ENCODE peak calls at places on chromosomes 12 and 14, in ten cellular contexts. Q is endodermal cell, X is stomach, U is cardiac muscle cell, T is foreskin fibroblast, R is left ventricle myocardium inferior, E is lower leg skin, G is cardiac fibroblast, J is astrocyte of the spinal cord, O is uterus. Z is an unnamed sample.

GRCh38 chr14:99176156-99176945 is 95.6 kb downstream of the BCL11B start:
- DNase-seq in Q (peak), X (peak), U (no peak), T (no peak), R (no peak), E (peak), G (no peak), J (no peak), O (no peak), Z (no peak)

GRCh38 chr12:4580165-4580773 is 18.3 kb downstream of the DYRK4 start:
- DNase-seq in Q (no peak), X (no peak), U (no peak), T (no peak), R (no peak), E (no peak), G (no peak), J (no peak), O (no peak), Z (no peak)

GRCh38 chr14:64807588-64807987 is 72.1 kb downstream of the SPTB start:
- DNase-seq in Q (no peak), X (no peak), U (no peak), T (no peak), R (peak), E (no peak), G (no peak), J (no peak), O (no peak), Z (no peak)

GRCh38 chr14:101603096-101603495 is 41.8 kb downstream of the DIO3 start:
- DNase-seq in Q (peak), X (no peak), U (no peak), T (no peak), R (peak), E (peak), G (no peak), J (no peak), O (no peak), Z (no peak)

GRCh38 chr14:89386214-89386886 is 30.7 kb downstream of the FOXN3 start:
- DNase-seq in Q (peak), X (no peak), U (no peak), T (peak), R (no peak), E (peak), G (peak), J (peak), O (no peak), Z (no peak)

GRCh38 chr14:95585971-95586620 is 51.2 kb downstream of the GLRX5 start:
- DNase-seq in Q (no peak), X (no peak), U (no peak), T (no peak), R (no peak), E (no peak), G (no peak), J (no peak), O (no peak), Z (no peak)

GRCh38 chr14:53956427-53957201 is at the start of gene BMP4:
- DNase-seq in Q (peak), X (peak), U (peak), T (peak), R (peak), E (peak), G (peak), J (peak), O (peak), Z (peak)

GRCh38 chr12:94618995-94619695 is 31.2 kb downstream of the TMCC3 start:
- DNase-seq in Q (no peak), X (no peak), U (peak), T (peak), R (no peak), E (no peak), G (peak), J (peak), O (no peak), Z (peak)

GRCh38 chr14:77302926-77303325 is 17.8 kb downstream of the POMT2 start:
- DNase-seq in Q (no peak), X (no peak), U (peak), T (peak), R (no peak), E (no peak), G (peak), J (peak), O (no peak), Z (peak)

GRCh38 chr14:23327947-23328744 is 6.9 kb downstream of the PABPN1 start:
- DNase-seq in Q (peak), X (peak), U (peak), T (peak), R (peak), E (peak), G (peak), J (peak), O (peak), Z (peak)

GRCh38 chr12:56257491-56258067 is 605 bp downstream of the ANKRD52 start:
- DNase-seq in Q (peak), X (no peak), U (peak), T (peak), R (no peak), E (peak), G (peak), J (peak), O (no peak), Z (peak)

GRCh38 chr12:124837958-124838803 is 25.5 kb downstream of the SCARB1 start:
- DNase-seq in Q (peak), X (peak), U (peak), T (peak), R (peak), E (no peak), G (peak), J (peak), O (peak), Z (peak)

GRCh38 chr12:24596768-24597388 is 352.0 kb downstream of the BCAT1 start:
- DNase-seq in Q (no peak), X (no peak), U (peak), T (peak), R (no peak), E (no peak), G (peak), J (peak), O (no peak), Z (peak)

GRCh38 chr14:22225526-22226133 is 363.4 kb downstream of the DAD1 start:
- DNase-seq in Q (no peak), X (no peak), U (no peak), T (no peak), R (no peak), E (no peak), G (peak), J (peak), O (no peak), Z (peak)

GRCh38 chr12:3012786-3013185 is 53.6 kb downstream of the TEAD4 start:
- DNase-seq in Q (no peak), X (no peak), U (no peak), T (no peak), R (no peak), E (no peak), G (no peak), J (no peak), O (no peak), Z (no peak)

GRCh38 chr14:80764496-80764895 is 177.0 kb downstream of the CEP128 start:
- DNase-seq in Q (no peak), X (no peak), U (no peak), T (peak), R (no peak), E (no peak), G (peak), J (peak), O (no peak), Z (peak)

GRCh38 chr12:117502633-117503032 is 141.2 kb upstream of the NOS1 start:
- DNase-seq in Q (no peak), X (no peak), U (no peak), T (no peak), R (no peak), E (no peak), G (no peak), J (no peak), O (no peak), Z (no peak)

GRCh38 chr14:61503167-61503801 is 181.9 kb downstream of the PRKCH start:
- DNase-seq in Q (no peak), X (no peak), U (peak), T (no peak), R (no peak), E (no peak), G (no peak), J (peak), O (no peak), Z (no peak)

GRCh38 chr12:113316155-113316554 is 18.8 kb downstream of the SLC8B1 start:
- DNase-seq in Q (no peak), X (no peak), U (no peak), T (no peak), R (no peak), E (no peak), G (no peak), J (no peak), O (no peak), Z (no peak)
- TF ChIP-seq CTCF in Q (peak), X (no peak), U (peak), T (no peak), R (no peak), E (no peak), G (peak), J (peak), O (no peak), Z (no peak)

GRCh38 chr14:59356783-59357182 is 108.4 kb downstream of the GPR135 start:
- DNase-seq in Q (no peak), X (no peak), U (no peak), T (no peak), R (no peak), E (no peak), G (no peak), J (no peak), O (no peak), Z (no peak)

GRCh38 chr14:59359451-59360124 is 105.6 kb downstream of the GPR135 start:
- DNase-seq in Q (no peak), X (no peak), U (peak), T (no peak), R (no peak), E (no peak), G (no peak), J (no peak), O (no peak), Z (no peak)

GRCh38 chr14:59360923-59361794 is 104.0 kb downstream of the GPR135 start:
- DNase-seq in Q (peak), X (peak), U (peak), T (peak), R (peak), E (peak), G (peak), J (peak), O (peak), Z (peak)

GRCh38 chr14:59358105-59358504 is 107.1 kb downstream of the GPR135 start:
- DNase-seq in Q (peak), X (no peak), U (peak), T (peak), R (peak), E (no peak), G (peak), J (no peak), O (no peak), Z (peak)

GRCh38 chr14:59358774-59359173 is 106.4 kb downstream of the GPR135 start:
- DNase-seq in Q (no peak), X (no peak), U (no peak), T (no peak), R (no peak), E (no peak), G (no peak), J (no peak), O (no peak), Z (no peak)
- H3K4me3 ChIP-seq in Q (no peak), X (no peak), U (no peak), T (no peak), R (no peak), E (no peak), G (no peak), J (no peak), O (no peak), Z (no peak)

DNA sequence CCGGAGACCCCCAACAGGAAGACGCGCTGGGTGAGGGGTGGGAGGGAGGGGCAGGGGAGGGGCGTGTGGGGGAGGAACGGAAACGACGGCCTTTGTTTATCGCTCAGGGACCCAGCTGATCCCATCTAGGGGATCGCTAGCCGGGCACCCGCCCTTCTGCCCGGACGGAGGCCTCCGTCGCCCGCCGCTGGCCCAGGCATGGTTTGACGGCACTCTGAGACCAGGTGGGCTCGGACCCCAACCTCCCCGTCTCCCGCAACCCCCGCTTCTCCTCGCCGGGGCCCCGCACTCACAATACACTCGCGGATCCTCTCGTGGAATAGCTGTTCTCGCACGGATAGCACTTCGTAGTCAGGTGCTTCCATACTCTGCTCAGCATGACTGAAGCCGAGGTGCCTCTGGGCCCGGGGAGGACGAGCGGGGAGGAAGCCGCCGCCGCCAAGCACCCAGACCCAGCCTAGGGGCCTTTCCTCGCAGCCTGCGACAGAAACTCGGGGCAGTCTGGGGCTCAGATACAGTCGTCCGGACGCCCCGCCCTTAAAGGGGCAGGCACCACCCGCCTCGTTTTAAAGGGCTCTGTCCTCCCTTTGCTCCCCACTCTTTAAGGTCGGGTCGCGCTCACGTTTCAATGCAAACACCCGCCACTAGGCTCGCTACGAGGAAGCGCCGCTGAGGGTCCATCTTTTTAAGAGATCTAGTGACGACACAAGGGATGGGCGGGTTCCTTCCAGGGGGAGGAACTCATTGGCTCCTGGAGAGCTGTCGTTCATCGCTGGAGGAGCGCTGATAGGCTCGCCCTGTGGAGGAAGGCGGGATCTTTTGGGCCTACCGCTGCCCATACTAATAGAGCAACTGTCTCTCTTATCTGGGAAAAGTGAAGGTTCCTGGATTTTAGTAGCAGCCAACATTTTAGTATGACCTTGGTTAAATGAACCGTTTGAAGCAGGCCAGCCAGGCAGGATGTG is at the start of gene LMBR1L:
- DNase-seq in Q (peak), X (peak), U (peak), T (peak), R (peak), E (peak), G (peak), J (peak), O (peak), Z (peak)
- TF ChIP-seq CTCF in Q (peak), X (peak), U (peak), T (peak), R (peak), E (no peak), G (peak), J (peak), O (peak), Z (peak)

GRCh38 chr12:92259852-92260251 is 114.2 kb upstream of the BTG1 start:
- DNase-seq in Q (no peak), X (no peak), U (no peak), T (peak), R (no peak), E (no peak), G (peak), J (no peak), O (no peak), Z (no peak)
- H3K4me3 ChIP-seq in Q (no peak), X (no peak), U (no peak), T (no peak), R (no peak), E (no peak), G (no peak), J (no peak), O (no peak), Z (no peak)

Z was measured in fibroblast of villous mesenchyme.